ENCODE peak calls at places on chromosomes 11 and 22, in five cellular contexts. One of them, this sample, is unnamed. For H3K4me1, the result is how much of the 10 kb centered on the place peaks cover.

GRCh38 chr22:49753276-49753884 is 74.3 kb downstream of the BRD1 start:
- DNase-seq in lower lobe of right lung: no peak
- DNase-seq in naive thymus-derived CD4-positive, alpha-beta T cell: no peak
- DNase-seq in GM23338: no peak
- DNase-seq in ovary: peak
- DNase-seq in this sample: no peak

GRCh38 chr22:24585927-24586546 is 6.8 kb downstream of the LRRC75B start:
- DNase-seq in lower lobe of right lung: no peak
- DNase-seq in naive thymus-derived CD4-positive, alpha-beta T cell: no peak
- DNase-seq in GM23338: no peak
- DNase-seq in ovary: peak
- DNase-seq in this sample: no peak

GRCh38 chr22:19788661-19789225 is 28.2 kb downstream of the TBX1 start:
- DNase-seq in lower lobe of right lung: peak
- DNase-seq in naive thymus-derived CD4-positive, alpha-beta T cell: no peak
- DNase-seq in GM23338: no peak
- DNase-seq in ovary: no peak
- DNase-seq in this sample: no peak

GRCh38 chr11:33893711-33894401 is 2.0 kb upstream of the LMO2 start:
- DNase-seq in lower lobe of right lung: no peak
- DNase-seq in naive thymus-derived CD4-positive, alpha-beta T cell: peak
- DNase-seq in GM23338: no peak
- DNase-seq in ovary: no peak
- DNase-seq in this sample: no peak

GRCh38 chr11:96341237-96342130 is 1.5 kb downstream of the MAML2 start:
- DNase-seq in lower lobe of right lung: peak
- DNase-seq in naive thymus-derived CD4-positive, alpha-beta T cell: peak
- DNase-seq in GM23338: peak
- DNase-seq in ovary: peak
- DNase-seq in this sample: peak

GRCh38 chr11:18608373-18608772 is 8.8 kb downstream of the MISFA start:
- DNase-seq in lower lobe of right lung: no peak
- DNase-seq in naive thymus-derived CD4-positive, alpha-beta T cell: no peak
- DNase-seq in GM23338: no peak
- DNase-seq in ovary: no peak
- DNase-seq in this sample: no peak

GRCh38 chr11:120590472-120590871 is 78.9 kb downstream of the GRIK4 start:
- DNase-seq in lower lobe of right lung: peak
- DNase-seq in naive thymus-derived CD4-positive, alpha-beta T cell: no peak
- DNase-seq in GM23338: no peak
- DNase-seq in ovary: peak
- DNase-seq in this sample: no peak

GRCh38 chr22:32752326-32752725 is 49.2 kb upstream of the TIMP3 start:
- DNase-seq in lower lobe of right lung: no peak
- DNase-seq in naive thymus-derived CD4-positive, alpha-beta T cell: no peak
- DNase-seq in GM23338: no peak
- DNase-seq in ovary: no peak
- DNase-seq in this sample: no peak

GRCh38 chr11:18705651-18706281 is 7.2 kb downstream of the TMEM86A start:
- DNase-seq in lower lobe of right lung: peak
- DNase-seq in naive thymus-derived CD4-positive, alpha-beta T cell: peak
- DNase-seq in GM23338: peak
- DNase-seq in ovary: peak
- DNase-seq in this sample: peak

GRCh38 chr22:35312198-35313059 is 12.7 kb downstream of the TOM1 start:
- DNase-seq in lower lobe of right lung: no peak
- DNase-seq in naive thymus-derived CD4-positive, alpha-beta T cell: no peak
- DNase-seq in GM23338: no peak
- DNase-seq in ovary: peak
- DNase-seq in this sample: no peak

GRCh38 chr11:45289369-45289768 is 3.2 kb upstream of the SYT13 start:
- DNase-seq in lower lobe of right lung: no peak
- DNase-seq in naive thymus-derived CD4-positive, alpha-beta T cell: no peak
- DNase-seq in GM23338: no peak
- DNase-seq in ovary: no peak
- DNase-seq in this sample: no peak

GRCh38 chr11:27861706-27862430 is 161.6 kb upstream of the BDNF start:
- DNase-seq in lower lobe of right lung: no peak
- DNase-seq in naive thymus-derived CD4-positive, alpha-beta T cell: no peak
- DNase-seq in GM23338: no peak
- DNase-seq in ovary: no peak
- DNase-seq in this sample: no peak

GRCh38 chr11:79675081-79675480 is 234.3 kb upstream of the TENM4 start:
- DNase-seq in lower lobe of right lung: no peak
- DNase-seq in naive thymus-derived CD4-positive, alpha-beta T cell: no peak
- DNase-seq in GM23338: no peak
- DNase-seq in ovary: no peak
- DNase-seq in this sample: no peak

GRCh38 chr11:122703541-122704272 is 48.2 kb downstream of the UBASH3B start:
- DNase-seq in lower lobe of right lung: no peak
- DNase-seq in naive thymus-derived CD4-positive, alpha-beta T cell: no peak
- DNase-seq in GM23338: no peak
- DNase-seq in ovary: no peak
- DNase-seq in this sample: no peak

GRCh38 chr11:12179521-12179920 is 69.1 kb downstream of the MICAL2 start:
- DNase-seq in lower lobe of right lung: peak
- DNase-seq in naive thymus-derived CD4-positive, alpha-beta T cell: no peak
- DNase-seq in GM23338: no peak
- DNase-seq in ovary: no peak
- DNase-seq in this sample: no peak
- H3K4me3 ChIP-seq in lower lobe of right lung: no peak
- H3K4me3 ChIP-seq in naive thymus-derived CD4-positive, alpha-beta T cell: no peak
- H3K4me3 ChIP-seq in GM23338: no peak
- H3K4me3 ChIP-seq in ovary: no peak
- H3K4me3 ChIP-seq in this sample: no peak

GRCh38 chr11:118243993-118244762 is 8.0 kb downstream of the MPZL3 start:
- DNase-seq in lower lobe of right lung: no peak
- DNase-seq in naive thymus-derived CD4-positive, alpha-beta T cell: no peak
- DNase-seq in GM23338: no peak
- DNase-seq in ovary: no peak
- DNase-seq in this sample: no peak
- H3K4me1 ChIP-seq in lower lobe of right lung: half or more
- H3K4me1 ChIP-seq in naive thymus-derived CD4-positive, alpha-beta T cell: half or more
- H3K4me1 ChIP-seq in GM23338: under half
- H3K4me1 ChIP-seq in ovary: under half
- H3K4me1 ChIP-seq in this sample: half or more

GRCh38 chr11:74816664-74817063 is 68.0 kb downstream of the RNF169 start:
- DNase-seq in lower lobe of right lung: no peak
- DNase-seq in naive thymus-derived CD4-positive, alpha-beta T cell: no peak
- DNase-seq in GM23338: no peak
- DNase-seq in ovary: no peak
- DNase-seq in this sample: no peak

GRCh38 chr11:74819400-74819799 is 70.8 kb downstream of the RNF169 start:
- DNase-seq in lower lobe of right lung: no peak
- DNase-seq in naive thymus-derived CD4-positive, alpha-beta T cell: no peak
- DNase-seq in GM23338: no peak
- DNase-seq in ovary: no peak
- DNase-seq in this sample: no peak

GRCh38 chr11:74820763-74821162 is 72.1 kb downstream of the RNF169 start:
- DNase-seq in lower lobe of right lung: no peak
- DNase-seq in naive thymus-derived CD4-positive, alpha-beta T cell: no peak
- DNase-seq in GM23338: no peak
- DNase-seq in ovary: no peak
- DNase-seq in this sample: no peak

GRCh38 chr11:74818283-74818946 is 69.8 kb downstream of the RNF169 start:
- DNase-seq in lower lobe of right lung: no peak
- DNase-seq in naive thymus-derived CD4-positive, alpha-beta T cell: no peak
- DNase-seq in GM23338: no peak
- DNase-seq in ovary: no peak
- DNase-seq in this sample: no peak

GRCh38 chr11:74815966-74816365 is 67.3 kb downstream of the RNF169 start:
- DNase-seq in lower lobe of right lung: no peak
- DNase-seq in naive thymus-derived CD4-positive, alpha-beta T cell: no peak
- DNase-seq in GM23338: peak
- DNase-seq in ovary: no peak
- DNase-seq in this sample: no peak
- H3K4me3 ChIP-seq in lower lobe of right lung: no peak
- H3K4me3 ChIP-seq in naive thymus-derived CD4-positive, alpha-beta T cell: no peak
- H3K4me3 ChIP-seq in GM23338: no peak
- H3K4me3 ChIP-seq in ovary: no peak
- H3K4me3 ChIP-seq in this sample: no peak

GRCh38 chr11:2945757-2946287 is 16.6 kb upstream of the PHLDA2 start:
- DNase-seq in lower lobe of right lung: no peak
- DNase-seq in naive thymus-derived CD4-positive, alpha-beta T cell: no peak
- DNase-seq in GM23338: peak
- DNase-seq in ovary: no peak
- DNase-seq in this sample: no peak

GRCh38 chr11:2949920-2950319 is 20.7 kb upstream of the PHLDA2 start:
- DNase-seq in lower lobe of right lung: no peak
- DNase-seq in naive thymus-derived CD4-positive, alpha-beta T cell: no peak
- DNase-seq in GM23338: no peak
- DNase-seq in ovary: no peak
- DNase-seq in this sample: no peak

GRCh38 chr11:2944953-2945756 is 15.9 kb upstream of the PHLDA2 start:
- DNase-seq in lower lobe of right lung: peak
- DNase-seq in naive thymus-derived CD4-positive, alpha-beta T cell: peak
- DNase-seq in GM23338: peak
- DNase-seq in ovary: peak
- DNase-seq in this sample: no peak

GRCh38 chr11:2950825-2951224 is 21.6 kb upstream of the PHLDA2 start:
- DNase-seq in lower lobe of right lung: no peak
- DNase-seq in naive thymus-derived CD4-positive, alpha-beta T cell: no peak
- DNase-seq in GM23338: no peak
- DNase-seq in ovary: no peak
- DNase-seq in this sample: no peak

GRCh38 chr11:2947744-2948143 is 18.5 kb upstream of the PHLDA2 start:
- DNase-seq in lower lobe of right lung: no peak
- DNase-seq in naive thymus-derived CD4-positive, alpha-beta T cell: no peak
- DNase-seq in GM23338: no peak
- DNase-seq in ovary: no peak
- DNase-seq in this sample: no peak
- H3K4me1 ChIP-seq in lower lobe of right lung: under half
- H3K4me1 ChIP-seq in naive thymus-derived CD4-positive, alpha-beta T cell: under half
- H3K4me1 ChIP-seq in GM23338: under half
- H3K4me1 ChIP-seq in ovary: under half
- H3K4me1 ChIP-seq in this sample: under half

GRCh38 chr11:7364660-7365059 is 113.0 kb downstream of the SYT9 start:
- DNase-seq in lower lobe of right lung: no peak
- DNase-seq in naive thymus-derived CD4-positive, alpha-beta T cell: no peak
- DNase-seq in GM23338: no peak
- DNase-seq in ovary: no peak
- DNase-seq in this sample: no peak
- H3K4me3 ChIP-seq in lower lobe of right lung: no peak
- H3K4me3 ChIP-seq in naive thymus-derived CD4-positive, alpha-beta T cell: no peak
- H3K4me3 ChIP-seq in GM23338: no peak
- H3K4me3 ChIP-seq in ovary: no peak
- H3K4me3 ChIP-seq in this sample: no peak

GRCh38 chr11:65497141-65498041 is 1.5 kb upstream of the MALAT1 start:
- DNase-seq in lower lobe of right lung: peak
- DNase-seq in naive thymus-derived CD4-positive, alpha-beta T cell: peak
- DNase-seq in GM23338: peak
- DNase-seq in ovary: peak
- DNase-seq in this sample: peak
- H3K4me1 ChIP-seq in lower lobe of right lung: under half
- H3K4me1 ChIP-seq in naive thymus-derived CD4-positive, alpha-beta T cell: under half
- H3K4me1 ChIP-seq in GM23338: under half
- H3K4me1 ChIP-seq in ovary: under half
- H3K4me1 ChIP-seq in this sample: under half

This sample was measured in effector memory CD4-positive, alpha-beta T cell.